ENCODE peak calls at places on chromosome 4, in nine cellular contexts. V, Q, R, L, K, S, A, T and U are unnamed samples.

GRCh38 chr4:6538586-6538985 is 36.4 kb upstream of the MAN2B2 start:
- DNase-seq in T (no peak), A (no peak), R (no peak), V (no peak), Q (no peak), S (no peak), L (no peak), K (no peak), U (no peak)

GRCh38 chr4:145786261-145786660 is 106.3 kb downstream of the C4orf51 start:
- DNase-seq in L (no peak), K (no peak), V (no peak), Q (no peak), T (no peak), A (no peak), R (no peak), S (no peak), U (no peak)

GRCh38 chr4:61511716-61512488 is 311.8 kb downstream of the ADGRL3 start:
- DNase-seq in Q (peak), V (no peak), S (peak), R (no peak), A (no peak), L (no peak), T (peak), K (peak), U (no peak)

GRCh38 chr4:4750187-4750586 is 109.3 kb upstream of the MSX1 start:
- DNase-seq in V (no peak), R (no peak), Q (no peak), S (no peak), K (no peak), T (no peak), L (no peak), A (no peak), U (no peak)

GRCh38 chr4:78610546-78611214 is 59.1 kb downstream of the ANXA3 start:
- DNase-seq in L (no peak), K (peak), S (no peak), R (no peak), V (no peak), Q (peak), T (no peak), A (no peak), U (no peak)

GRCh38 chr4:65665951-65666523 is 4.3 kb downstream of the EPHA5 start:
- DNase-seq in Q (no peak), K (no peak), L (no peak), V (no peak), T (no peak), R (no peak), S (no peak), A (no peak), U (no peak)

GRCh38 chr4:86058621-86059020 is 301.2 kb downstream of the MAPK10 start:
- DNase-seq in V (no peak), A (no peak), R (no peak), S (no peak), L (no peak), K (no peak), Q (no peak), T (no peak), U (no peak)

GRCh38 chr4:7963691-7964090 is 24.0 kb upstream of the AFAP1 start:
- DNase-seq in K (no peak), A (no peak), T (no peak), L (no peak), S (no peak), V (no peak), R (no peak), Q (no peak), U (no peak)

GRCh38 chr4:8592366-8593267 is at the start of gene CPZ:
- DNase-seq in R (peak), L (no peak), Q (peak), A (no peak), V (no peak), T (no peak), S (no peak), K (peak), U (no peak)

GRCh38 chr4:165325732-165326512 is 1.5 kb upstream of the MSMO1 start:
- DNase-seq in L (no peak), Q (peak), S (peak), T (peak), A (no peak), K (peak), R (no peak), V (no peak), U (no peak)

GRCh38 chr4:109764376-109764775 is 34.5 kb upstream of the PLA2G12A start:
- DNase-seq in R (no peak), L (no peak), V (no peak), S (no peak), A (no peak), T (no peak), Q (no peak), K (no peak), U (no peak)

GRCh38 chr4:112118742-112119357 is 26.4 kb upstream of the FAM241A start:
- DNase-seq in L (no peak), V (no peak), Q (no peak), R (no peak), S (no peak), K (no peak), A (no peak), T (no peak), U (no peak)

GRCh38 chr4:82850684-82851083 is 40.3 kb downstream of the SEC31A start:
- DNase-seq in A (no peak), Q (no peak), K (no peak), S (no peak), L (no peak), T (no peak), R (no peak), V (no peak), U (no peak)

GRCh38 chr4:98851806-98852205 is 77.1 kb downstream of the EIF4E start:
- DNase-seq in A (no peak), Q (peak), V (no peak), T (no peak), L (no peak), R (no peak), K (peak), S (no peak), U (no peak)

GRCh38 chr4:58688603-58689002 is 1578.4 kb upstream of the IGFBP7 start:
- DNase-seq in S (no peak), V (no peak), R (no peak), A (no peak), K (no peak), T (no peak), Q (no peak), L (no peak), U (no peak)

GRCh38 chr4:14092741-14093140 is 465.2 kb upstream of the BOD1L1 start:
- DNase-seq in S (no peak), K (no peak), R (no peak), V (no peak), A (no peak), Q (no peak), T (no peak), L (no peak), U (no peak)

GRCh38 chr4:78293841-78294301 is 236.7 kb downstream of the FRAS1 start:
- DNase-seq in A (no peak), V (no peak), R (no peak), T (peak), S (peak), K (peak), L (no peak), Q (peak), U (no peak)

GRCh38 chr4:138770818-138771217 is 244.8 kb upstream of the NOCT start:
- DNase-seq in T (no peak), A (no peak), V (no peak), L (no peak), R (no peak), K (no peak), Q (no peak), S (no peak), U (no peak)

GRCh38 chr4:138761638-138762205 is 253.9 kb upstream of the NOCT start:
- DNase-seq in L (no peak), S (no peak), V (no peak), R (no peak), K (peak), T (no peak), A (no peak), Q (peak), U (no peak)

GRCh38 chr4:138765442-138765841 is 250.1 kb upstream of the NOCT start:
- DNase-seq in Q (no peak), V (no peak), L (no peak), R (no peak), S (no peak), K (no peak), A (no peak), T (no peak), U (no peak)

GRCh38 chr4:138766332-138766731 is 249.2 kb upstream of the NOCT start:
- DNase-seq in K (no peak), V (no peak), R (no peak), T (no peak), L (no peak), S (no peak), A (no peak), Q (no peak), U (no peak)
- TF ChIP-seq CTCF in K (no peak), V (no peak), R (no peak), T (no peak), L (no peak), S (no peak), A (no peak), Q (no peak), U (no peak)

GRCh38 chr4:101993002-101993840 is 202.7 kb downstream of the BANK1 start:
- DNase-seq in A (no peak), R (no peak), S (no peak), K (no peak), V (no peak), T (no peak), L (no peak), Q (peak), U (no peak)
- TF ChIP-seq CTCF in A (no peak), R (no peak), S (no peak), K (no peak), V (no peak), T (no peak), L (no peak), Q (no peak), U (no peak)

GRCh38 chr4:167779280-167779679 is 313.1 kb upstream of the ANXA10 start:
- DNase-seq in S (peak), A (no peak), T (no peak), R (no peak), V (no peak), L (no peak), K (no peak), Q (no peak), U (no peak)
- TF ChIP-seq CTCF in S (no peak), A (no peak), T (no peak), R (no peak), V (no peak), L (no peak), K (no peak), Q (no peak), U (no peak)

GRCh38 chr4:88054909-88055308 is 47.5 kb downstream of the PKD2 start:
- DNase-seq in Q (peak), K (peak), S (peak), T (peak), L (peak), A (no peak), V (no peak), R (no peak), U (peak)
- TF ChIP-seq CTCF in Q (peak), K (peak), S (peak), T (no peak), L (peak), A (no peak), V (no peak), R (peak), U (peak)

GRCh38 chr4:118004088-118004487 is 30.2 kb upstream of the NDST3 start:
- DNase-seq in T (no peak), S (no peak), L (no peak), R (no peak), V (no peak), A (no peak), K (no peak), Q (no peak), U (no peak)

DNA sequence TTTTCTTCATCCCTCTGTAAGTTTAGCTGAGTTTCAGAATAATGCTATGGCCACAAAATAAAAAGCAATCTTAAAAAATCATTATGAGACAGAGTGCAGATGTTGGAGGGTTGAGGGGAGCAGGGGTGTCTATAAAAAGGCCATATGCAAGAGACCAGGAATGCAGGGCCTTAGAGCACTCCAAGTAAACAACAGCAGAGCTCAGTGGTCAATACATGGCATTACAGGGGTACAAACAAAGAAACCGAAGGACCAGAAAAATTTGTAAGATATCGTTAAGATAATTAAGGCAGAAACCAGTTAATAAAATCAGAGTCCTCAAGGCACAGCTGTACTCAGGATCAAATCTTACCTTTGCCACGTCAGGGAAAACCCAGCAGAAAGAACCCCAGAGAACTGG is 28.4 kb upstream of the NDST3 start:
- DNase-seq in S (no peak), K (no peak), Q (no peak), R (no peak), A (no peak), L (no peak), T (no peak), V (no peak), U (no peak)
- TF ChIP-seq CTCF in S (no peak), K (no peak), Q (no peak), R (no peak), A (no peak), L (no peak), T (no peak), V (no peak), U (no peak)

GRCh38 chr4:183783933-183784622 is 121.0 kb upstream of the STOX2 start:
- DNase-seq in Q (peak), T (peak), K (peak), A (no peak), V (no peak), L (peak), R (no peak), S (no peak), U (no peak)
- TF ChIP-seq CTCF in Q (no peak), T (no peak), K (no peak), A (no peak), V (no peak), L (no peak), R (no peak), S (no peak), U (no peak)

DNA sequence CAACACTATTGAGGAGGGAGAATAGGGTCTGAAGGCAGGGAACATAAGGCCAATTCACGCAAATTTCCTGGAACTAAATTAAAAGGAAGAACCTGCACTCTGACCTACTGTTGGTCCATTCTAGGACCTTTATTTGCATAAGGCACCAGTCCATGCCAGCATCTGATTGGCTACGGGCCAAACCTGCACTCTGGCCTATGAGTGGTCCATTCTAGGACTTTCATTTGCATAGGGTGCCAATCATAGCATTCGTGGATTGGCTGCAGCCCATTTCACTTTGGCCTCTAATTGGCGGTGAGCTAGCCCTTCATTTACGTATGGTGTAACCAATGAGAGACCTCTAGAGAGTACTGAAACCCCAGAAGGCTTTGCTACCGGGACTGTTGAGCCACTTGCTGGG is 6.0 kb upstream of the RNF175 start:
- DNase-seq in A (no peak), T (no peak), V (no peak), R (no peak), Q (no peak), S (no peak), K (no peak), L (no peak), U (no peak)
- TF ChIP-seq CTCF in A (no peak), T (no peak), V (no peak), R (no peak), Q (no peak), S (no peak), K (no peak), L (no peak), U (no peak)

GRCh38 chr4:56995525-56995924 is 16.8 kb downstream of the POLR2B start:
- DNase-seq in V (no peak), K (peak), A (no peak), R (peak), T (no peak), L (peak), S (no peak), Q (peak), U (no peak)
- TF ChIP-seq CTCF in V (no peak), K (no peak), A (no peak), R (no peak), T (no peak), L (no peak), S (no peak), Q (no peak), U (no peak)

GRCh38 chr4:159015862-159016261 is 87.0 kb upstream of the RAPGEF2 start:
- DNase-seq in L (no peak), Q (peak), R (no peak), T (no peak), S (no peak), V (no peak), K (peak), A (no peak), U (no peak)

GRCh38 chr4:159018062-159018629 is 84.7 kb upstream of the RAPGEF2 start:
- DNase-seq in K (no peak), A (no peak), L (no peak), S (no peak), R (no peak), V (peak), T (no peak), Q (peak), U (no peak)

GRCh38 chr4:159017323-159018036 is 85.4 kb upstream of the RAPGEF2 start:
- DNase-seq in T (no peak), R (no peak), L (no peak), A (no peak), Q (no peak), S (no peak), V (no peak), K (no peak), U (no peak)

GRCh38 chr4:159014896-159015295 is 88.0 kb upstream of the RAPGEF2 start:
- DNase-seq in L (no peak), R (no peak), A (no peak), Q (no peak), K (no peak), T (no peak), S (no peak), V (no peak), U (no peak)

GRCh38 chr4:159016527-159017137 is 86.2 kb upstream of the RAPGEF2 start:
- DNase-seq in A (no peak), T (no peak), R (no peak), V (no peak), K (peak), Q (no peak), L (no peak), S (no peak), U (peak)
- TF ChIP-seq CTCF in A (no peak), T (no peak), R (no peak), V (no peak), K (peak), Q (no peak), L (no peak), S (no peak), U (no peak)